ENCODE peak calls at places on chromosomes 13 and 19, in four cellular contexts. Q is astrocyte of the spinal cord, V is AG09309, H is dorsolateral prefrontal cortex. W is an unnamed sample.

GRCh38 chr13:49370390-49370789 is 73.5 kb downstream of the CAB39L start:
- DNase-seq in V (no peak), H (no peak), Q (no peak), W (no peak)

GRCh38 chr19:33568706-33569105 is 47.1 kb upstream of the PEPD start:
- DNase-seq in H (no peak), Q (no peak), V (no peak), W (no peak)

GRCh38 chr19:7928741-7929701 is 3.1 kb upstream of the CTXN1 start:
- DNase-seq in H (no peak), Q (peak), V (peak), W (peak)

GRCh38 chr13:81223784-81224501 is 883.0 kb upstream of the SPRY2 start:
- DNase-seq in H (no peak), Q (no peak), V (no peak), W (no peak)

GRCh38 chr19:11267316-11268085 is 5.2 kb upstream of the DOCK6 start:
- DNase-seq in V (no peak), H (no peak), Q (no peak), W (no peak)

GRCh38 chr19:18279266-18279515 is 2.2 kb downstream of the JUND start:
- DNase-seq in V (no peak), H (no peak), Q (no peak), W (no peak)

GRCh38 chr19:53883231-53883661 is 1.2 kb downstream of the PRKCG start:
- DNase-seq in H (peak), Q (no peak), V (no peak), W (peak)

GRCh38 chr19:3978145-3978544 is 7.1 kb downstream of the EEF2 start:
- DNase-seq in Q (no peak), H (no peak), V (no peak), W (no peak)

GRCh38 chr13:112254061-112254818 is 121.9 kb upstream of the SPACA7 start:
- DNase-seq in V (no peak), Q (no peak), H (no peak), W (no peak)

GRCh38 chr19:18044825-18045304 is 36.9 kb downstream of the ARRDC2 start:
- DNase-seq in V (peak), H (peak), Q (peak), W (peak)

GRCh38 chr19:38900220-38900629 is 456 bp downstream of the NFKBIB start:
- DNase-seq in H (no peak), Q (no peak), V (no peak), W (no peak)
- TF ChIP-seq CTCF in H (no peak), Q (no peak), V (no peak), W (no peak)

DNA sequence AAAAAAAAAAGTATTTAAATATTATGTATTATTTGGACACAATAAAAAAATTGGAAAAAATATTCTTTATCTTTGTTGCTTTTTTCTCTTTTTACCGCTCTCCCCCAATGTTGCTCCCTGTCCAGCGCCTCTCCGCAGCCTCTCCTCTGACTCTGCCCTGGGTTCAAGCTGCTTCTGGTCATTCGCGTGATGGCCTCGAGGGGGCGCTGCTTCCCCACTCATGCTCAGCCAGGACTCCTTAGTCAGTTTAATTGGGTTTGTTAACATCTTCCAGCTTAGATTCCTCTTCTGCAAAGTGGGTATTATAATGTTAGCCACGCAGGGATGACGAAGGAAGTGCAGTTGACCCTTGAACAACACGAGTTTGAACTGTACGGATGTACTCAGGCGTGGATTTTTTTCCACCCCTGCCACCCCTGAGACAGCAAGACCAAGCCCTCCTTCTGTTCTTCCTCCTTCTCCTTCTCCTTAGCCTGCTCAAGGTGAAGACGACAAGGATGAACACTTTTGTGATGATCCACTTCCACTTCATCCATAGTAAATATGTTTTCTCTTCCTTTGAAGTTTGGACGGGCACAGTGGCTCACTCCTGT is 4.8 kb upstream of the NWD1 start:
- DNase-seq in H (peak), V (no peak), Q (peak), W (peak)
- TF ChIP-seq CTCF in H (peak), V (peak), Q (peak), W (peak)

GRCh38 chr13:33867472-33867871 is 49.5 kb downstream of the RFC3 start:
- DNase-seq in Q (no peak), V (no peak), H (no peak), W (no peak)
- TF ChIP-seq CTCF in Q (peak), V (no peak), H (no peak), W (no peak)

GRCh38 chr19:29745253-29745652 is 30.2 kb upstream of the C19orf12 start:
- DNase-seq in Q (no peak), H (no peak), V (no peak), W (no peak)
- TF ChIP-seq CTCF in Q (peak), H (no peak), V (peak), W (no peak)

DNA sequence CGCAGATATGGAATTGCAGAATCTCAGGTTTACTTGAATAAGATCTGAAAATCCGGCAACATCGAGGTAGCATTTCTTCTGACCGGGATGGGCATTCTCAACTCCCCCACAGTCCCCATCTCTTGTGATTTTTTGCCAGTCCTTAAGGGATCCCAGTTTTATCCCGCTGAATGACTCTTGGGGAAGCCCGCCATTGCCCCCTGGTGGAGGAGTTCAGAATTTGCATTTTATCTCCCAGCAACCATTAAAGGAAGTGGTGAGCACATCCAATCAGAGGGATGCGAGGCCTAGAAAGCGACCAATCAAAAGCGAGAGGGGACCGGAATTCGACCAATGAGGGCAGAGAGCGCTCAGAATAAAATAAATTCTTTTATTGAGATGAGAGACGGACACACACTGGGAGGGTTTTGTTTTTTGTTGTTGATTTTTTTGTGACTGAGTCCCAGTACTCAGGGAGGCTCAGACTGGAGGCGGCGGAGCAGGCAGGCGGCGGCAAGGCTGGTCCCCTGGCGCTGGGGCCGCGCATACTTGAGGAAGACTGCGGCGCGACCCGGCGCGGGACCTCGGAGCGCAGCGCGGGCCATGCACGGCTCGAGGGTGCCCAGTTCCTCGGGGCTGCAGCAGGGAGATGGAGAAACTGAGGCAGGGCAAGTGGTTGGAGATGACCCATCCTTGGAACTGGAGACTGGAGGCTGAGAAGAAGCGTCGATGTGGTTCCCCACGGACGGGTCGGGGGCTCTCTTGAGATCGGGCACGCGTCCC is 3.9 kb upstream of the TTC9B start:
- DNase-seq in H (peak), Q (peak), V (peak), W (peak)
- TF ChIP-seq CTCF in H (peak), Q (peak), V (peak), W (peak)

DNA sequence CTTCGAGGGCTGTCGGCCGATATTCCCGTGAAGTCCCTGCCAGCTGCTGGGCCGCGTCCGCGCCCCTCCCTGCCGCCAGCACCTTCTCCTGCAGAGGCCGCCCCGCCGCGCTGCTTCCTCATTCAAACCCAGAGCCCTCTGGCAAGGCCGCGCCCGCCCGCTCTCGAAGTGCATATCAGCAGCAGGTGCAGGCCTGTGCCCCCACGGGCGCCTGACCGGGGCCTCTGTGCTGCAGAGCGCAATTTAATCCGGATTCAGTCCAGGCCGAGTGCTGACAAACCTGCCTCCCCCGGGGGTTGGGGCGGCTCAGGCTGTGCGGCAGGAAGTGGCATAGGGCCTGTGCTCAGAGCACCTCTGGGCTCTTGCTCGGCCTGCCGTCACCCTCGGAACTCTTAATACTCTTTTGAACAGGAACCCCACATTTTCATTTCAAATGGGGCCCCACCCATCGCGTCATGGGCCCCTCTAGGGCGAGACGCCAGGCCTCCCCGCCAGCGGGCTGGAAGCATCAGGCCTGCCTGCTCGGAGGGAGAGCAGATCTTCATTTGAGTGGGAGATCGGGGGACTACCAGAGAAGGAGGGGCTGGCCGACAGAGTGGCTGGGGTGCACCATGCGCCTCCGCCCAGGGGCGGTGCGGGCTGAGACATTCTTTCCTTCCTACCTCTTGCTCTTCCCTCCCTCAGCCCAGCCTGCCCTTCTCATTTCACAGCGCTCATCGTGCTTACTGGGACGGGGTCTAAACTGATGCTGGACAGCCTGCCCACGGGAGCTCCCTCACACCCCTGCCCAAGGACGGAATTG is 125.7 kb downstream of the TNFRSF19 start:
- DNase-seq in V (no peak), Q (no peak), H (no peak), W (peak)
- TF ChIP-seq CTCF in V (no peak), Q (no peak), H (no peak), W (no peak)